ENCODE peak calls at places on chromosome 20, in six cellular contexts. E is pancreas, P is colonic mucosa, R is hepatocyte, L is sigmoid colon, F is Panc1. H is an unnamed sample.

GRCh38 chr20:31602779-31603441 is 2.2 kb upstream of the ID1 start:
- DNase-seq in P (no peak), L (no peak), E (no peak), F (no peak), R (peak; percentile 67), H (no peak)

GRCh38 chr20:64010711-64011237 is 25.2 kb upstream of the C20orf204 start:
- DNase-seq in E (no peak), F (no peak), R (no peak), P (no peak), L (no peak), H (no peak)

GRCh38 chr20:10576411-10576810 is 97.4 kb downstream of the JAG1 start:
- DNase-seq in L (no peak), F (no peak), R (no peak), E (no peak), P (no peak), H (no peak)

GRCh38 chr20:49405062-49405683 is 77.3 kb downstream of the KCNB1 start:
- DNase-seq in L (no peak), E (no peak), R (no peak), F (no peak), P (no peak), H (no peak)

GRCh38 chr20:17281478-17281877 is 54.6 kb downstream of the PCSK2 start:
- DNase-seq in E (peak; percentile 17), P (peak; percentile 26), F (no peak), L (no peak), R (peak; percentile 62), H (no peak)

GRCh38 chr20:62733891-62734290 is 25.3 kb downstream of the NTSR1 start:
- DNase-seq in F (no peak), R (no peak), P (no peak), L (no peak), E (no peak), H (no peak)

GRCh38 chr20:934186-934840 is 18.2 kb upstream of the ANGPT4 start:
- DNase-seq in L (no peak), E (no peak), F (no peak), P (no peak), R (no peak), H (no peak)

GRCh38 chr20:1154224-1154623 is 30.6 kb downstream of the TMEM74B start:
- DNase-seq in E (no peak), L (no peak), R (peak; percentile 20), P (no peak), F (no peak), H (no peak)

GRCh38 chr20:15395457-15395856 is 1058.0 kb upstream of the FLRT3 start:
- DNase-seq in F (no peak), L (no peak), E (no peak), R (no peak), P (no peak), H (no peak)

GRCh38 chr20:14820771-14821170 is 483.4 kb upstream of the FLRT3 start:
- DNase-seq in F (no peak), P (no peak), E (no peak), R (no peak), L (no peak), H (no peak)

GRCh38 chr20:3135507-3136070 is 24.1 kb downstream of the FASTKD5 start:
- DNase-seq in R (no peak), P (no peak), E (no peak), L (no peak), F (no peak), H (no peak)

GRCh38 chr20:57393321-57394086 is 2.3 kb downstream of the RBM38 start:
- DNase-seq in E (no peak), L (peak; percentile 67), R (no peak), P (peak; percentile 69), F (no peak), H (no peak)

GRCh38 chr20:5065489-5066383 is 54.0 kb downstream of the PCNA start:
- DNase-seq in F (peak; percentile 62), P (peak; percentile 38), E (peak; percentile 93), R (no peak), L (peak; percentile 68), H (peak; percentile 54)

GRCh38 chr20:39800548-39800947 is 838.4 kb downstream of the DHX35 start:
- DNase-seq in F (no peak), R (no peak), E (no peak), P (no peak), L (peak; percentile 69), H (no peak)

GRCh38 chr20:9160760-9161159 is 91.9 kb downstream of the PLCB4 start:
- DNase-seq in R (no peak), E (no peak), L (no peak), P (no peak), F (no peak), H (no peak)

GRCh38 chr20:59158673-59159072 is 4.9 kb upstream of the ZNF831 start:
- DNase-seq in E (no peak), L (no peak), R (no peak), F (no peak), P (peak; percentile 10), H (no peak)

GRCh38 chr20:3930265-3931206 is 41.3 kb downstream of the PANK2 start:
- DNase-seq in E (no peak), F (no peak), L (no peak), P (no peak), R (no peak), H (no peak)

GRCh38 chr20:58708246-58708931 is 15.8 kb downstream of the NPEPL1 start:
- DNase-seq in R (no peak), E (peak; percentile 8), L (peak; percentile 60), F (no peak), P (peak; percentile 10), H (peak; percentile 5)

GRCh38 chr20:44010162-44010704 is 95.6 kb downstream of the TOX2 start:
- DNase-seq in R (no peak), E (no peak), L (no peak), F (no peak), P (no peak), H (no peak)

GRCh38 chr20:63316502-63316921 is 23.5 kb downstream of the COL20A1 start:
- DNase-seq in L (peak; percentile 46), P (no peak), E (no peak), F (no peak), R (no peak), H (no peak)

GRCh38 chr20:52532674-52533073 is 341.1 kb upstream of the ZFP64 start:
- DNase-seq in E (no peak), P (no peak), R (no peak), L (no peak), F (no peak), H (no peak)

GRCh38 chr20:62455929-62456328 is 19.9 kb downstream of the GATA5 start:
- DNase-seq in P (no peak), R (no peak), E (no peak), L (no peak), F (no peak), H (no peak)

GRCh38 chr20:35433337-35433736 is 4.7 kb downstream of the GDF5 start:
- DNase-seq in P (no peak), F (no peak), L (no peak), E (no peak), R (no peak), H (no peak)

GRCh38 chr20:35436175-35436568 is 1.9 kb downstream of the GDF5 start:
- DNase-seq in R (no peak), L (no peak), P (no peak), E (no peak), F (no peak), H (no peak)

GRCh38 chr20:35434085-35435005 is 3.7 kb downstream of the GDF5 start:
- DNase-seq in R (no peak), L (peak; percentile 73), E (no peak), F (no peak), P (no peak), H (no peak)

GRCh38 chr20:35431621-35432429 is 6.2 kb downstream of the GDF5 start:
- DNase-seq in L (no peak), R (no peak), P (no peak), F (no peak), E (no peak), H (no peak)

GRCh38 chr20:35432430-35432735 is 5.6 kb downstream of the GDF5 start:
- DNase-seq in P (no peak), E (no peak), F (no peak), R (no peak), L (no peak), H (no peak)
- TF ChIP-seq CTCF in P (no peak), E (no peak), F (no peak), R (no peak), L (no peak), H (no peak)

DNA sequence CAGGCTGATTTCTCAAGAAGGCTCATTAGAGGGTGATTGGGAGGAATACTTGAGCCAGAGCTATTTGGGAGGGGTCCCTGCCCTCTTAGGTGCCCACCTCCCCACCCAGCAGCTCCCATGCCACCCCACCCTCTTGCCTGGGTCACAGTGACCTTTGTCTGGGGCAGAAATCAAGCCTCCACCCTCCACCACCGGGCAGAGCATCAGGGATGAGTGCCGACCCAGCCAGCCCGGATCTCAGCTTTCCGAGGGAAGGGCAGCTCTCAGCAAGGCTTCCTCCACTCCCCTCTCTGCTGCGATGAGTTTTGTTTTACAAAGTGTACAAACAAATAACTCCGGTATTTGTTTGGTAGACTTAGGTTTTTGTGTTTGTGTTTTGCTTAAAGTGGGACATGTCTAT is 136.7 kb upstream of the CST7 start:
- DNase-seq in P (no peak), L (no peak), R (no peak), E (no peak), F (no peak), H (no peak)
- H3K4me1 ChIP-seq in P (no peaks in the 10 kb centered on the region), L (no peaks in the 10 kb centered on the region), R (no peaks in the 10 kb centered on the region), E (no peaks in the 10 kb centered on the region), F (no peaks in the 10 kb centered on the region), H (no peaks in the 10 kb centered on the region)

GRCh38 chr20:37090357-37090871 is 5.4 kb downstream of the RBL1 start:
- DNase-seq in F (no peak), E (no peak), R (no peak), P (no peak), L (no peak), H (no peak)

GRCh38 chr20:37096415-37097039 is 730 bp upstream of the RBL1 start:
- DNase-seq in R (no peak), P (no peak), E (no peak), F (no peak), L (no peak), H (no peak)

GRCh38 chr20:37095108-37095608 is 639 bp downstream of the RBL1 start:
- DNase-seq in R (peak; percentile 5), E (peak; percentile 22), F (no peak), P (peak; percentile 57), L (no peak), H (no peak)

GRCh38 chr20:37095609-37096414 is at the start of gene RBL1:
- DNase-seq in F (peak; percentile 57), P (peak; percentile 92), E (peak; percentile 80), R (peak; percentile 85), L (peak; percentile 86), H (peak; percentile 88)
- TF ChIP-seq CTCF in F (no peak), P (no peak), E (no peak), R (no peak), L (peak; percentile 24), H (peak; percentile 27)

GRCh38 chr20:41151134-41151869 is 14.0 kb downstream of the PLCG1 start:
- DNase-seq in F (no peak), R (no peak), L (no peak), E (no peak), P (no peak), H (no peak)

GRCh38 chr20:41150664-41151063 is 13.3 kb downstream of the PLCG1 start:
- DNase-seq in R (no peak), P (no peak), L (no peak), E (no peak), F (no peak), H (no peak)

GRCh38 chr20:41149679-41150131 is 12.4 kb downstream of the PLCG1 start:
- DNase-seq in R (peak; percentile 60), L (no peak), E (no peak), P (peak; percentile 57), F (no peak), H (peak; percentile 77)

GRCh38 chr20:41145821-41146620 is 8.7 kb downstream of the PLCG1 start:
- DNase-seq in R (no peak), E (no peak), L (peak; percentile 74), F (no peak), P (no peak), H (no peak)

GRCh38 chr20:41148956-41149355 is 11.6 kb downstream of the PLCG1 start:
- DNase-seq in F (no peak), R (no peak), L (no peak), E (no peak), P (no peak), H (no peak)
- H3K4me1 ChIP-seq in F (no peaks in the 10 kb centered on the region), R (peaks cover 9% of the 10 kb centered on the region), L (no peaks in the 10 kb centered on the region), E (no peaks in the 10 kb centered on the region), P (peaks cover 15% of the 10 kb centered on the region), H (peaks cover 26% of the 10 kb centered on the region)